ENCODE peak calls at places on chromosomes 7 and 10, in ten cellular contexts. One of them, this sample, is unnamed.

GRCh38 chr7:135508853-135509588 is 881 bp downstream of the CNOT4 start:
- DNase-seq in amniotic epithelial cell: peak
- DNase-seq in KBM-7: peak
- DNase-seq in activated CD4-positive, alpha-beta T cell treated with anti-CD3 and anti-CD28 coated beads, Interleukin-2, amount 50 U/mL, for 24 hours: peak
- DNase-seq in A549: peak
- DNase-seq in right cardiac atrium: no peak
- DNase-seq in Ammon's horn: peak
- DNase-seq in cardiac muscle cell: peak
- DNase-seq in stimulated activated CD8-positive, alpha-beta memory T cell treated with anti-CD3 and anti-CD28 coated beads, Interleukin-4, amount 100 ng/mL, for 1 hour: peak
- DNase-seq in NCI-H82: peak
- DNase-seq in this sample: peak

GRCh38 chr10:43573250-43574034 is 974 bp downstream of the ZNF239 start:
- DNase-seq in amniotic epithelial cell: peak
- DNase-seq in KBM-7: no peak
- DNase-seq in stimulated activated CD8-positive, alpha-beta memory T cell treated with anti-CD3 and anti-CD28 coated beads, Interleukin-4, amount 100 ng/mL, for 1 hour: no peak
- DNase-seq in Ammon's horn: no peak
- DNase-seq in right cardiac atrium: peak
- DNase-seq in A549: no peak
- DNase-seq in activated CD4-positive, alpha-beta T cell treated with anti-CD3 and anti-CD28 coated beads, Interleukin-2, amount 50 U/mL, for 24 hours: no peak
- DNase-seq in cardiac muscle cell: no peak
- DNase-seq in NCI-H82: peak
- DNase-seq in this sample: no peak

GRCh38 chr10:89391882-89392756 is at the start of gene IFIT1:
- DNase-seq in cardiac muscle cell: peak
- DNase-seq in NCI-H82: peak
- DNase-seq in Ammon's horn: peak
- DNase-seq in amniotic epithelial cell: peak
- DNase-seq in A549: peak
- DNase-seq in stimulated activated CD8-positive, alpha-beta memory T cell treated with anti-CD3 and anti-CD28 coated beads, Interleukin-4, amount 100 ng/mL, for 1 hour: no peak
- DNase-seq in right cardiac atrium: no peak
- DNase-seq in activated CD4-positive, alpha-beta T cell treated with anti-CD3 and anti-CD28 coated beads, Interleukin-2, amount 50 U/mL, for 24 hours: peak
- DNase-seq in KBM-7: peak
- DNase-seq in this sample: peak

GRCh38 chr10:28678687-28679457 is 1.6 kb downstream of the BAMBI start:
- DNase-seq in NCI-H82: peak
- DNase-seq in activated CD4-positive, alpha-beta T cell treated with anti-CD3 and anti-CD28 coated beads, Interleukin-2, amount 50 U/mL, for 24 hours: no peak
- DNase-seq in cardiac muscle cell: peak
- DNase-seq in stimulated activated CD8-positive, alpha-beta memory T cell treated with anti-CD3 and anti-CD28 coated beads, Interleukin-4, amount 100 ng/mL, for 1 hour: no peak
- DNase-seq in Ammon's horn: no peak
- DNase-seq in right cardiac atrium: no peak
- DNase-seq in A549: no peak
- DNase-seq in amniotic epithelial cell: peak
- DNase-seq in KBM-7: peak
- DNase-seq in this sample: no peak

GRCh38 chr10:91162050-91162494 is 58.4 kb upstream of the PCGF5 start:
- DNase-seq in Ammon's horn: peak
- DNase-seq in amniotic epithelial cell: peak
- DNase-seq in stimulated activated CD8-positive, alpha-beta memory T cell treated with anti-CD3 and anti-CD28 coated beads, Interleukin-4, amount 100 ng/mL, for 1 hour: no peak
- DNase-seq in right cardiac atrium: no peak
- DNase-seq in KBM-7: peak
- DNase-seq in A549: peak
- DNase-seq in cardiac muscle cell: no peak
- DNase-seq in activated CD4-positive, alpha-beta T cell treated with anti-CD3 and anti-CD28 coated beads, Interleukin-2, amount 50 U/mL, for 24 hours: no peak
- DNase-seq in NCI-H82: no peak
- DNase-seq in this sample: no peak

GRCh38 chr7:40570218-40570617 is 435.4 kb downstream of the SUGCT start:
- DNase-seq in activated CD4-positive, alpha-beta T cell treated with anti-CD3 and anti-CD28 coated beads, Interleukin-2, amount 50 U/mL, for 24 hours: no peak
- DNase-seq in amniotic epithelial cell: peak
- DNase-seq in Ammon's horn: peak
- DNase-seq in KBM-7: no peak
- DNase-seq in A549: no peak
- DNase-seq in cardiac muscle cell: peak
- DNase-seq in NCI-H82: no peak
- DNase-seq in right cardiac atrium: no peak
- DNase-seq in stimulated activated CD8-positive, alpha-beta memory T cell treated with anti-CD3 and anti-CD28 coated beads, Interleukin-4, amount 100 ng/mL, for 1 hour: no peak
- DNase-seq in this sample: no peak

GRCh38 chr10:131070856-131071255 is 240.7 kb downstream of the TCERG1L start:
- DNase-seq in KBM-7: no peak
- DNase-seq in A549: no peak
- DNase-seq in Ammon's horn: no peak
- DNase-seq in activated CD4-positive, alpha-beta T cell treated with anti-CD3 and anti-CD28 coated beads, Interleukin-2, amount 50 U/mL, for 24 hours: no peak
- DNase-seq in stimulated activated CD8-positive, alpha-beta memory T cell treated with anti-CD3 and anti-CD28 coated beads, Interleukin-4, amount 100 ng/mL, for 1 hour: no peak
- DNase-seq in cardiac muscle cell: no peak
- DNase-seq in amniotic epithelial cell: no peak
- DNase-seq in right cardiac atrium: no peak
- DNase-seq in NCI-H82: no peak
- DNase-seq in this sample: no peak

GRCh38 chr7:47453093-47454056 is 128.5 kb downstream of the TNS3 start:
- DNase-seq in right cardiac atrium: no peak
- DNase-seq in NCI-H82: no peak
- DNase-seq in activated CD4-positive, alpha-beta T cell treated with anti-CD3 and anti-CD28 coated beads, Interleukin-2, amount 50 U/mL, for 24 hours: no peak
- DNase-seq in cardiac muscle cell: no peak
- DNase-seq in amniotic epithelial cell: peak
- DNase-seq in A549: peak
- DNase-seq in stimulated activated CD8-positive, alpha-beta memory T cell treated with anti-CD3 and anti-CD28 coated beads, Interleukin-4, amount 100 ng/mL, for 1 hour: no peak
- DNase-seq in Ammon's horn: peak
- DNase-seq in KBM-7: peak
- DNase-seq in this sample: no peak

GRCh38 chr10:52464725-52465124 is 150.6 kb downstream of the DKK1 start:
- DNase-seq in right cardiac atrium: no peak
- DNase-seq in amniotic epithelial cell: no peak
- DNase-seq in activated CD4-positive, alpha-beta T cell treated with anti-CD3 and anti-CD28 coated beads, Interleukin-2, amount 50 U/mL, for 24 hours: no peak
- DNase-seq in Ammon's horn: no peak
- DNase-seq in A549: no peak
- DNase-seq in NCI-H82: no peak
- DNase-seq in stimulated activated CD8-positive, alpha-beta memory T cell treated with anti-CD3 and anti-CD28 coated beads, Interleukin-4, amount 100 ng/mL, for 1 hour: no peak
- DNase-seq in cardiac muscle cell: no peak
- DNase-seq in KBM-7: no peak
- DNase-seq in this sample: no peak

GRCh38 chr10:13629116-13629515 is 42.4 kb downstream of the PRPF18 start:
- DNase-seq in KBM-7: no peak
- DNase-seq in activated CD4-positive, alpha-beta T cell treated with anti-CD3 and anti-CD28 coated beads, Interleukin-2, amount 50 U/mL, for 24 hours: no peak
- DNase-seq in stimulated activated CD8-positive, alpha-beta memory T cell treated with anti-CD3 and anti-CD28 coated beads, Interleukin-4, amount 100 ng/mL, for 1 hour: no peak
- DNase-seq in amniotic epithelial cell: peak
- DNase-seq in Ammon's horn: no peak
- DNase-seq in A549: no peak
- DNase-seq in right cardiac atrium: no peak
- DNase-seq in cardiac muscle cell: no peak
- DNase-seq in NCI-H82: no peak
- DNase-seq in this sample: no peak

GRCh38 chr10:16520900-16521299 is 779 bp downstream of the C1QL3 start:
- DNase-seq in KBM-7: no peak
- DNase-seq in stimulated activated CD8-positive, alpha-beta memory T cell treated with anti-CD3 and anti-CD28 coated beads, Interleukin-4, amount 100 ng/mL, for 1 hour: no peak
- DNase-seq in activated CD4-positive, alpha-beta T cell treated with anti-CD3 and anti-CD28 coated beads, Interleukin-2, amount 50 U/mL, for 24 hours: no peak
- DNase-seq in cardiac muscle cell: peak
- DNase-seq in NCI-H82: peak
- DNase-seq in amniotic epithelial cell: peak
- DNase-seq in right cardiac atrium: peak
- DNase-seq in Ammon's horn: no peak
- DNase-seq in A549: no peak
- DNase-seq in this sample: no peak

GRCh38 chr7:95469850-95470249 is 15.9 kb upstream of the ASB4 start:
- DNase-seq in A549: no peak
- DNase-seq in right cardiac atrium: no peak
- DNase-seq in activated CD4-positive, alpha-beta T cell treated with anti-CD3 and anti-CD28 coated beads, Interleukin-2, amount 50 U/mL, for 24 hours: no peak
- DNase-seq in amniotic epithelial cell: no peak
- DNase-seq in NCI-H82: peak
- DNase-seq in Ammon's horn: no peak
- DNase-seq in stimulated activated CD8-positive, alpha-beta memory T cell treated with anti-CD3 and anti-CD28 coated beads, Interleukin-4, amount 100 ng/mL, for 1 hour: no peak
- DNase-seq in cardiac muscle cell: no peak
- DNase-seq in KBM-7: peak
- DNase-seq in this sample: no peak

GRCh38 chr10:33801705-33802104 is 467.2 kb upstream of the NRP1 start:
- DNase-seq in activated CD4-positive, alpha-beta T cell treated with anti-CD3 and anti-CD28 coated beads, Interleukin-2, amount 50 U/mL, for 24 hours: no peak
- DNase-seq in amniotic epithelial cell: peak
- DNase-seq in cardiac muscle cell: no peak
- DNase-seq in right cardiac atrium: no peak
- DNase-seq in NCI-H82: no peak
- DNase-seq in stimulated activated CD8-positive, alpha-beta memory T cell treated with anti-CD3 and anti-CD28 coated beads, Interleukin-4, amount 100 ng/mL, for 1 hour: no peak
- DNase-seq in Ammon's horn: no peak
- DNase-seq in A549: peak
- DNase-seq in KBM-7: no peak
- DNase-seq in this sample: no peak

GRCh38 chr7:21338728-21339164 is 89.1 kb upstream of the SP4 start:
- DNase-seq in cardiac muscle cell: no peak
- DNase-seq in activated CD4-positive, alpha-beta T cell treated with anti-CD3 and anti-CD28 coated beads, Interleukin-2, amount 50 U/mL, for 24 hours: peak
- DNase-seq in KBM-7: peak
- DNase-seq in stimulated activated CD8-positive, alpha-beta memory T cell treated with anti-CD3 and anti-CD28 coated beads, Interleukin-4, amount 100 ng/mL, for 1 hour: no peak
- DNase-seq in right cardiac atrium: no peak
- DNase-seq in amniotic epithelial cell: no peak
- DNase-seq in NCI-H82: no peak
- DNase-seq in Ammon's horn: no peak
- DNase-seq in A549: no peak
- DNase-seq in this sample: no peak

GRCh38 chr10:68560916-68561691 is 967 bp downstream of the TET1 start:
- DNase-seq in stimulated activated CD8-positive, alpha-beta memory T cell treated with anti-CD3 and anti-CD28 coated beads, Interleukin-4, amount 100 ng/mL, for 1 hour: no peak
- DNase-seq in activated CD4-positive, alpha-beta T cell treated with anti-CD3 and anti-CD28 coated beads, Interleukin-2, amount 50 U/mL, for 24 hours: no peak
- DNase-seq in right cardiac atrium: peak
- DNase-seq in NCI-H82: peak
- DNase-seq in cardiac muscle cell: peak
- DNase-seq in amniotic epithelial cell: peak
- DNase-seq in A549: no peak
- DNase-seq in Ammon's horn: no peak
- DNase-seq in KBM-7: no peak
- DNase-seq in this sample: no peak

GRCh38 chr7:2945171-2945570 is 98.5 kb downstream of the CARD11 start:
- DNase-seq in Ammon's horn: no peak
- DNase-seq in right cardiac atrium: no peak
- DNase-seq in KBM-7: no peak
- DNase-seq in stimulated activated CD8-positive, alpha-beta memory T cell treated with anti-CD3 and anti-CD28 coated beads, Interleukin-4, amount 100 ng/mL, for 1 hour: no peak
- DNase-seq in activated CD4-positive, alpha-beta T cell treated with anti-CD3 and anti-CD28 coated beads, Interleukin-2, amount 50 U/mL, for 24 hours: no peak
- DNase-seq in cardiac muscle cell: no peak
- DNase-seq in NCI-H82: no peak
- DNase-seq in A549: no peak
- DNase-seq in amniotic epithelial cell: no peak
- DNase-seq in this sample: no peak

GRCh38 chr10:78342787-78343186 is 309.1 kb downstream of the RPS24 start:
- DNase-seq in activated CD4-positive, alpha-beta T cell treated with anti-CD3 and anti-CD28 coated beads, Interleukin-2, amount 50 U/mL, for 24 hours: no peak
- DNase-seq in amniotic epithelial cell: no peak
- DNase-seq in Ammon's horn: no peak
- DNase-seq in right cardiac atrium: no peak
- DNase-seq in cardiac muscle cell: no peak
- DNase-seq in A549: no peak
- DNase-seq in stimulated activated CD8-positive, alpha-beta memory T cell treated with anti-CD3 and anti-CD28 coated beads, Interleukin-4, amount 100 ng/mL, for 1 hour: no peak
- DNase-seq in KBM-7: no peak
- DNase-seq in NCI-H82: peak
- DNase-seq in this sample: no peak

GRCh38 chr7:103636153-103636552 is 190.1 kb upstream of the SLC26A5 start:
- DNase-seq in A549: no peak
- DNase-seq in KBM-7: no peak
- DNase-seq in stimulated activated CD8-positive, alpha-beta memory T cell treated with anti-CD3 and anti-CD28 coated beads, Interleukin-4, amount 100 ng/mL, for 1 hour: no peak
- DNase-seq in right cardiac atrium: no peak
- DNase-seq in NCI-H82: no peak
- DNase-seq in Ammon's horn: no peak
- DNase-seq in activated CD4-positive, alpha-beta T cell treated with anti-CD3 and anti-CD28 coated beads, Interleukin-2, amount 50 U/mL, for 24 hours: no peak
- DNase-seq in amniotic epithelial cell: peak
- DNase-seq in cardiac muscle cell: no peak
- DNase-seq in this sample: no peak

GRCh38 chr7:137000621-137001020 is 132.2 kb downstream of the CHRM2 start:
- DNase-seq in NCI-H82: no peak
- DNase-seq in activated CD4-positive, alpha-beta T cell treated with anti-CD3 and anti-CD28 coated beads, Interleukin-2, amount 50 U/mL, for 24 hours: no peak
- DNase-seq in amniotic epithelial cell: no peak
- DNase-seq in KBM-7: no peak
- DNase-seq in A549: no peak
- DNase-seq in Ammon's horn: no peak
- DNase-seq in right cardiac atrium: no peak
- DNase-seq in cardiac muscle cell: no peak
- DNase-seq in stimulated activated CD8-positive, alpha-beta memory T cell treated with anti-CD3 and anti-CD28 coated beads, Interleukin-4, amount 100 ng/mL, for 1 hour: no peak
- DNase-seq in this sample: no peak

GRCh38 chr7:29622335-29623265 is 59.0 kb downstream of the PRR15 start:
- DNase-seq in cardiac muscle cell: no peak
- DNase-seq in KBM-7: no peak
- DNase-seq in amniotic epithelial cell: peak
- DNase-seq in Ammon's horn: peak
- DNase-seq in A549: peak
- DNase-seq in NCI-H82: peak
- DNase-seq in stimulated activated CD8-positive, alpha-beta memory T cell treated with anti-CD3 and anti-CD28 coated beads, Interleukin-4, amount 100 ng/mL, for 1 hour: no peak
- DNase-seq in right cardiac atrium: no peak
- DNase-seq in activated CD4-positive, alpha-beta T cell treated with anti-CD3 and anti-CD28 coated beads, Interleukin-2, amount 50 U/mL, for 24 hours: no peak
- DNase-seq in this sample: no peak

GRCh38 chr7:26441640-26442277 is 150.1 kb downstream of the SNX10 start:
- DNase-seq in KBM-7: no peak
- DNase-seq in NCI-H82: peak
- DNase-seq in stimulated activated CD8-positive, alpha-beta memory T cell treated with anti-CD3 and anti-CD28 coated beads, Interleukin-4, amount 100 ng/mL, for 1 hour: no peak
- DNase-seq in cardiac muscle cell: no peak
- DNase-seq in right cardiac atrium: no peak
- DNase-seq in amniotic epithelial cell: no peak
- DNase-seq in A549: no peak
- DNase-seq in Ammon's horn: no peak
- DNase-seq in activated CD4-positive, alpha-beta T cell treated with anti-CD3 and anti-CD28 coated beads, Interleukin-2, amount 50 U/mL, for 24 hours: no peak
- DNase-seq in this sample: no peak

GRCh38 chr10:69426376-69426727 is 9.6 kb upstream of the TACR2 start:
- DNase-seq in NCI-H82: no peak
- DNase-seq in A549: no peak
- DNase-seq in right cardiac atrium: no peak
- DNase-seq in cardiac muscle cell: no peak
- DNase-seq in KBM-7: no peak
- DNase-seq in activated CD4-positive, alpha-beta T cell treated with anti-CD3 and anti-CD28 coated beads, Interleukin-2, amount 50 U/mL, for 24 hours: no peak
- DNase-seq in Ammon's horn: no peak
- DNase-seq in stimulated activated CD8-positive, alpha-beta memory T cell treated with anti-CD3 and anti-CD28 coated beads, Interleukin-4, amount 100 ng/mL, for 1 hour: no peak
- DNase-seq in amniotic epithelial cell: peak
- DNase-seq in this sample: no peak

GRCh38 chr10:101835406-101835805 is 8.2 kb downstream of the KCNIP2 start:
- DNase-seq in right cardiac atrium: no peak
- DNase-seq in Ammon's horn: no peak
- DNase-seq in KBM-7: no peak
- DNase-seq in amniotic epithelial cell: no peak
- DNase-seq in NCI-H82: no peak
- DNase-seq in activated CD4-positive, alpha-beta T cell treated with anti-CD3 and anti-CD28 coated beads, Interleukin-2, amount 50 U/mL, for 24 hours: no peak
- DNase-seq in stimulated activated CD8-positive, alpha-beta memory T cell treated with anti-CD3 and anti-CD28 coated beads, Interleukin-4, amount 100 ng/mL, for 1 hour: no peak
- DNase-seq in A549: no peak
- DNase-seq in cardiac muscle cell: no peak
- DNase-seq in this sample: no peak

GRCh38 chr7:91128574-91129348 is 135.5 kb upstream of the FZD1 start:
- DNase-seq in activated CD4-positive, alpha-beta T cell treated with anti-CD3 and anti-CD28 coated beads, Interleukin-2, amount 50 U/mL, for 24 hours: no peak
- DNase-seq in right cardiac atrium: no peak
- DNase-seq in NCI-H82: no peak
- DNase-seq in A549: no peak
- DNase-seq in KBM-7: no peak
- DNase-seq in amniotic epithelial cell: peak
- DNase-seq in Ammon's horn: no peak
- DNase-seq in cardiac muscle cell: no peak
- DNase-seq in stimulated activated CD8-positive, alpha-beta memory T cell treated with anti-CD3 and anti-CD28 coated beads, Interleukin-4, amount 100 ng/mL, for 1 hour: no peak
- DNase-seq in this sample: no peak

GRCh38 chr10:120516426-120516825 is 59.4 kb downstream of the PLPP4 start:
- DNase-seq in activated CD4-positive, alpha-beta T cell treated with anti-CD3 and anti-CD28 coated beads, Interleukin-2, amount 50 U/mL, for 24 hours: no peak
- DNase-seq in NCI-H82: no peak
- DNase-seq in right cardiac atrium: no peak
- DNase-seq in A549: no peak
- DNase-seq in amniotic epithelial cell: peak
- DNase-seq in cardiac muscle cell: no peak
- DNase-seq in stimulated activated CD8-positive, alpha-beta memory T cell treated with anti-CD3 and anti-CD28 coated beads, Interleukin-4, amount 100 ng/mL, for 1 hour: no peak
- DNase-seq in Ammon's horn: no peak
- DNase-seq in KBM-7: no peak
- DNase-seq in this sample: no peak

GRCh38 chr10:48452879-48453412 is 146.5 kb downstream of the MAPK8 start:
- DNase-seq in KBM-7: no peak
- DNase-seq in amniotic epithelial cell: no peak
- DNase-seq in NCI-H82: no peak
- DNase-seq in Ammon's horn: no peak
- DNase-seq in cardiac muscle cell: no peak
- DNase-seq in A549: no peak
- DNase-seq in stimulated activated CD8-positive, alpha-beta memory T cell treated with anti-CD3 and anti-CD28 coated beads, Interleukin-4, amount 100 ng/mL, for 1 hour: no peak
- DNase-seq in activated CD4-positive, alpha-beta T cell treated with anti-CD3 and anti-CD28 coated beads, Interleukin-2, amount 50 U/mL, for 24 hours: no peak
- DNase-seq in right cardiac atrium: no peak
- DNase-seq in this sample: no peak

GRCh38 chr7:44977956-44978355 is 859 bp downstream of the MYO1G start:
- DNase-seq in NCI-H82: no peak
- DNase-seq in activated CD4-positive, alpha-beta T cell treated with anti-CD3 and anti-CD28 coated beads, Interleukin-2, amount 50 U/mL, for 24 hours: no peak
- DNase-seq in A549: no peak
- DNase-seq in stimulated activated CD8-positive, alpha-beta memory T cell treated with anti-CD3 and anti-CD28 coated beads, Interleukin-4, amount 100 ng/mL, for 1 hour: no peak
- DNase-seq in cardiac muscle cell: no peak
- DNase-seq in right cardiac atrium: peak
- DNase-seq in KBM-7: no peak
- DNase-seq in Ammon's horn: no peak
- DNase-seq in amniotic epithelial cell: no peak
- DNase-seq in this sample: no peak

GRCh38 chr10:101216631-101217425 is 12.4 kb downstream of the LBX1 start:
- DNase-seq in A549: no peak
- DNase-seq in Ammon's horn: no peak
- DNase-seq in KBM-7: no peak
- DNase-seq in amniotic epithelial cell: no peak
- DNase-seq in activated CD4-positive, alpha-beta T cell treated with anti-CD3 and anti-CD28 coated beads, Interleukin-2, amount 50 U/mL, for 24 hours: no peak
- DNase-seq in cardiac muscle cell: no peak
- DNase-seq in NCI-H82: peak
- DNase-seq in right cardiac atrium: no peak
- DNase-seq in stimulated activated CD8-positive, alpha-beta memory T cell treated with anti-CD3 and anti-CD28 coated beads, Interleukin-4, amount 100 ng/mL, for 1 hour: no peak
- DNase-seq in this sample: no peak